ENCODE peak calls at places on chromosome 19, in five cellular contexts. G is heart right ventricle, U is A549, T is neural progenitor cell, X is coronary artery. W is an unnamed sample.

GRCh38 chr19:501646-502045 is 5.4 kb downstream of the MADCAM1 start:
- DNase-seq in G (no peak), U (no peak), T (no peak), X (no peak), W (no peak)

GRCh38 chr19:32070101-32070500 is 275.3 kb upstream of the ZNF507 start:
- DNase-seq in G (no peak), U (no peak), T (no peak), X (no peak), W (no peak)

GRCh38 chr19:51448745-51449093 is 9.5 kb downstream of the SIGLEC8 start:
- DNase-seq in G (no peak), U (no peak), T (no peak), X (no peak), W (no peak)

GRCh38 chr19:40560092-40560507 is 16.6 kb upstream of the SHKBP1 start:
- DNase-seq in G (no peak), U (no peak), T (no peak), X (no peak), W (no peak)

GRCh38 chr19:21260164-21260847 is 68.9 kb downstream of the ZNF708 start:
- DNase-seq in G (no peak), U (no peak), T (no peak), X (no peak), W (no peak)

GRCh38 chr19:49954092-49954825 is 6.7 kb downstream of the SIGLEC11 start:
- DNase-seq in G (no peak), U (no peak), T (no peak), X (no peak), W (no peak)

GRCh38 chr19:51440846-51441409 is 17.3 kb downstream of the SIGLEC8 start:
- DNase-seq in G (no peak), U (no peak), T (no peak), X (no peak), W (no peak)

GRCh38 chr19:30149300-30149699 is 207.3 kb downstream of the URI1 start:
- DNase-seq in G (no peak), U (no peak), T (no peak), X (no peak), W (no peak)

GRCh38 chr19:33376423-33376822 is 2.9 kb downstream of the CEBPG start:
- DNase-seq in G (peak), U (peak), T (no peak), X (no peak), W (peak)

GRCh38 chr19:30003862-30004261 is 61.8 kb downstream of the URI1 start:
- DNase-seq in G (no peak), U (no peak), T (no peak), X (no peak), W (no peak)

GRCh38 chr19:10766681-10767201 is 48.9 kb downstream of the DNM2 start:
- DNase-seq in G (peak), U (no peak), T (no peak), X (no peak), W (no peak)

GRCh38 chr19:41407271-41407670 is 9.7 kb downstream of the BCKDHA start:
- DNase-seq in G (no peak), U (no peak), T (peak), X (no peak), W (no peak)

GRCh38 chr19:42285546-42285945 is 16.4 kb upstream of the PRR19 start:
- DNase-seq in G (no peak), U (peak), T (peak), X (no peak), W (no peak)

GRCh38 chr19:7561229-7561806 is 25.8 kb downstream of the PNPLA6 start:
- DNase-seq in G (no peak), U (no peak), T (no peak), X (no peak), W (no peak)

GRCh38 chr19:1884291-1884718 is 991 bp downstream of the ABHD17A start:
- DNase-seq in G (no peak), U (no peak), T (no peak), X (no peak), W (no peak)

GRCh38 chr19:51456541-51457290 is 1.5 kb downstream of the SIGLEC8 start:
- DNase-seq in G (no peak), U (no peak), T (no peak), X (no peak), W (no peak)

GRCh38 chr19:2333027-2333806 is 4.7 kb downstream of the SPPL2B start:
- DNase-seq in G (no peak), U (no peak), T (no peak), X (no peak), W (no peak)

GRCh38 chr19:48551437-48552302 is at the start of gene SULT2B1:
- DNase-seq in G (no peak), U (peak), T (no peak), X (no peak), W (peak)

GRCh38 chr19:50944795-50945194 is 8.0 kb downstream of the KLK5 start:
- DNase-seq in G (no peak), U (no peak), T (no peak), X (no peak), W (no peak)

GRCh38 chr19:40387151-40387550 is 2.8 kb downstream of the HIPK4 start:
- DNase-seq in G (no peak), U (no peak), T (no peak), X (no peak), W (no peak)

GRCh38 chr19:16325161-16325527 is 518 bp downstream of the KLF2 start:
- DNase-seq in G (peak), U (no peak), T (peak), X (no peak), W (no peak)

GRCh38 chr19:38234615-38235014 is 10.6 kb upstream of the DPF1 start:
- DNase-seq in G (no peak), U (no peak), T (no peak), X (no peak), W (no peak)

GRCh38 chr19:39126593-39127187 is 1.1 kb downstream of the PAK4 start:
- DNase-seq in G (no peak), U (peak), T (peak), X (peak), W (peak)

GRCh38 chr19:49361438-49362047 is 673 bp downstream of the TEAD2 start:
- DNase-seq in G (peak), U (peak), T (peak), X (peak), W (peak)

GRCh38 chr19:37725181-37725580 is 5.6 kb upstream of the ZNF607 start:
- DNase-seq in G (no peak), U (no peak), T (no peak), X (no peak), W (no peak)

GRCh38 chr19:28208745-28209144 is 1004.2 kb downstream of the UQCRFS1 start:
- DNase-seq in G (no peak), U (no peak), T (no peak), X (no peak), W (no peak)

GRCh38 chr19:44111910-44112463 is 1.2 kb upstream of the ZNF225 start:
- DNase-seq in G (no peak), U (no peak), T (peak), X (no peak), W (peak)

GRCh38 chr19:34226036-34226435 is 28.3 kb upstream of the GARRE1 start:
- DNase-seq in G (no peak), U (no peak), T (no peak), X (no peak), W (no peak)

GRCh38 chr19:17865364-17866311 is 5.9 kb downstream of the RPL18A start:
- DNase-seq in G (no peak), U (no peak), T (no peak), X (no peak), W (peak)

GRCh38 chr19:16327911-16328823 is 3.5 kb downstream of the KLF2 start:
- DNase-seq in G (peak), U (no peak), T (no peak), X (peak), W (peak)

GRCh38 chr19:41339936-41340335 is 13.8 kb downstream of the TGFB1 start:
- DNase-seq in G (no peak), U (peak), T (no peak), X (no peak), W (peak)

GRCh38 chr19:29002336-29002735 is 210.6 kb downstream of the UQCRFS1 start:
- DNase-seq in G (no peak), U (no peak), T (no peak), X (no peak), W (no peak)

GRCh38 chr19:39341122-39341719 is 1.0 kb upstream of the SAMD4B start:
- DNase-seq in G (peak), U (no peak), T (peak), X (peak), W (no peak)

GRCh38 chr19:48368942-48369341 is 4.8 kb downstream of the SYNGR4 start:
- DNase-seq in G (no peak), U (no peak), T (no peak), X (no peak), W (no peak)

GRCh38 chr19:39474139-39474620 is 6.5 kb upstream of the TIMM50 start:
- DNase-seq in G (peak), U (peak), T (peak), X (no peak), W (peak)

GRCh38 chr19:436413-436950 is 24.4 kb downstream of the SHC2 start:
- DNase-seq in G (no peak), U (no peak), T (no peak), X (no peak), W (no peak)

DNA sequence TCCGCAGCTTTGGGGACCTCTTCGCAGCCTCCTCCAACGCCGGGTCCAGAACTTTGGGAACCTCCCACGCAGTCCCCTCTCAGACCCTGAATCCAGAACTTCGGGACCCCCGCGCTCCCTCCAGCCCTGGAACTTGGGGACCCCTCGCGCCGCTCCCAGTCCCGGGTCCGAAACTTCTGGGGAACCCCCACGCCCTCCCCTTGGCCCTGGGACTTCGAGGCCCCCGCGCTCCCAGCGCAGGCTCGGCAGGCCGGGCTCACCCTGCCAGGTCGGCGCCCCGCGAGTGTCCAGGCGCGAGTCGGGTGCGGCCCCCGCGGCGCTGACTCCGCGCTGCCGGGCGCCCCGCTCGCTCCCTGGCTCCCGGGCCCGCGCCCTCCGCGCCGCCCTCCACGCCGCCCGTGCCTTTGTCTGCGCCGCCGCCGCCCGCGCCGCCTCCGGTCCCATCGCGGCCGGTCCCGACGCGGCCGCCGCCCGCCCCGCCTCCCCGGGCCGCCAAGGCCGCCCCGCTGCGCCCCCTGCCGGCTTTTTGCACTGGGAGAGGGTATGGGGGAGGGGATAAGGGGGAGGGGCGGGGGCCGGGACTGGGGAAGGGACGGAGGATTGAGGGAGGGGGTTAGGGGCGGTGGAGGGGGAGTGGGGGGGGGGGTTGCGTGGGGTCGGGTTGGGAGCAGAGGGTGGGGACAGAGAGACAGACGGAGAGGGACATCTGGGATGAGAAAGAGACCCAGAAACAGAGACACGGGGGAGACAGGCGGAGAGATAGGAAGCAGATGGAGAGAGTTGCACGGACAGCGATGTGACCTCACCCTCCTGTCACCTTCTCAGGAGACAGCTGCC is at the start of gene HOMER3:
- DNase-seq in G (peak), U (peak), T (peak), X (peak), W (peak)
- TF ChIP-seq CTCF in G (peak), U (peak), T (peak), X (peak), W (peak)

GRCh38 chr19:45370410-45371204 is at the start of gene ERCC2:
- DNase-seq in G (peak), U (peak), T (peak), X (peak), W (peak)

GRCh38 chr19:45380107-45380506 is 9.7 kb upstream of the ERCC2 start:
- DNase-seq in G (no peak), U (no peak), T (no peak), X (no peak), W (no peak)

DNA sequence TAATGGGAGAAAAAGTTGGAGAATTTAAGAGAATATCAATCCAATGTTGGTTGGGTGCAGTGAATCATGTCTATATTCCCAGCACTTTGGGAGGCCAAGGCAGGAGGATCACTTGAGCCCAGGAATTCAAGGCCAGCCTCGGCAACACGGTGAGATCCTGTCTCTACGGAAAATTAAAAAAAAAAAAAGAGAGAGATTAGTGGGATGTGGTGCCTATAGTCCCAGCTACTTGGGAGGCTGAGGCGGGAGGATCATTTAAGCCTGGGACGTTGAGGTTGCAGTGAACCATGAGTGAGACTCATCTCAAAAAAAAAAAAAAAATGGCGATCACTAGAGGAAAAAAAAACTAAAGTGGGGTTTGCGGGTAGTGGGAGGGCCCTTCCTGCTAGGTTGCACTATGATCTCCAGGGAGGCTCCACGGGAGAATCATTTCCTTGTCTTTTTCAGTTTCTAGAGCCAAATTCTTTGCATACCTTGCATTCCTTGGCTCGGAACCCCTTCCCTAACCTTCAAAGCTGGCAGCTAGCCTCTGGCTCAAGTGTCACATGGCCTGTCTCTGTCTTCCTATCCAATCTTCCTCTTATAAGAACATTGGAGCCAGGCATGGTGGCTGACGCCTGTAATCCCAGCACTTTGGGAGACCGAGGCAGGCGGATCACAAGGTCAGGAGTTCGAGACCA is 5.8 kb upstream of the ERCC2 start:
- DNase-seq in G (no peak), U (peak), T (peak), X (no peak), W (peak)
- H3K27ac ChIP-seq in G (no peak), U (peak), T (peak), X (no peak), W (peak)

DNA sequence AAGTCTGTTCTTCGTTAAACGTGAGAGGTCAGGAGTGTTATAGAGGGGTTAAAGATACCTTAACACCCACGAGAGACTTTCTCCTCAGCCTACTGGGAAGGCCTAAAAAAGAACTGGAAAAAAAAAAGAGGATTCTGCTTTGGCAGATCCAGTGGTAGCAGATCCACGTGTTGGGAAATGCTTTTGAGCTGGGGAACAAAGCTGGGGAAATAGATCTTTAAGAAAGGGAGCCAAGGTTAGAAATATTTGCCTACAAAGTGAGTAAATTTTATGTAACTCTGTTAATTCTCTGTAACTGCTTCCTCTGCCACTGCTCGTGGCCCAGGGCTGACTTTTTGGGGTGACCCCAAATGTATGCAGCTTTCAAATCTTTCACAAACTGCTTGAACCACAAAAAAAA is 11.7 kb downstream of the RFX2 start:
- DNase-seq in G (no peak), U (no peak), T (no peak), X (no peak), W (no peak)
- TF ChIP-seq CTCF in G (no peak), U (no peak), T (no peak), X (no peak), W (no peak)

GRCh38 chr19:35852029-35852780 is at the start of gene NPHS1:
- DNase-seq in G (no peak), U (no peak), T (no peak), X (no peak), W (no peak)

GRCh38 chr19:35856001-35856400 is 710 bp upstream of the KIRREL2 start:
- DNase-seq in G (no peak), U (no peak), T (peak), X (no peak), W (no peak)

GRCh38 chr19:35851213-35852028 is 883 bp downstream of the NPHS1 start:
- DNase-seq in G (no peak), U (no peak), T (peak), X (no peak), W (no peak)

GRCh38 chr19:35856546-35857149 is at the start of gene KIRREL2:
- DNase-seq in G (no peak), U (peak), T (peak), X (no peak), W (no peak)

GRCh38 chr19:35853038-35853756 is 893 bp upstream of the NPHS1 start:
- DNase-seq in G (no peak), U (no peak), T (no peak), X (no peak), W (no peak)
- H3K27ac ChIP-seq in G (no peak), U (no peak), T (no peak), X (no peak), W (no peak)

DNA sequence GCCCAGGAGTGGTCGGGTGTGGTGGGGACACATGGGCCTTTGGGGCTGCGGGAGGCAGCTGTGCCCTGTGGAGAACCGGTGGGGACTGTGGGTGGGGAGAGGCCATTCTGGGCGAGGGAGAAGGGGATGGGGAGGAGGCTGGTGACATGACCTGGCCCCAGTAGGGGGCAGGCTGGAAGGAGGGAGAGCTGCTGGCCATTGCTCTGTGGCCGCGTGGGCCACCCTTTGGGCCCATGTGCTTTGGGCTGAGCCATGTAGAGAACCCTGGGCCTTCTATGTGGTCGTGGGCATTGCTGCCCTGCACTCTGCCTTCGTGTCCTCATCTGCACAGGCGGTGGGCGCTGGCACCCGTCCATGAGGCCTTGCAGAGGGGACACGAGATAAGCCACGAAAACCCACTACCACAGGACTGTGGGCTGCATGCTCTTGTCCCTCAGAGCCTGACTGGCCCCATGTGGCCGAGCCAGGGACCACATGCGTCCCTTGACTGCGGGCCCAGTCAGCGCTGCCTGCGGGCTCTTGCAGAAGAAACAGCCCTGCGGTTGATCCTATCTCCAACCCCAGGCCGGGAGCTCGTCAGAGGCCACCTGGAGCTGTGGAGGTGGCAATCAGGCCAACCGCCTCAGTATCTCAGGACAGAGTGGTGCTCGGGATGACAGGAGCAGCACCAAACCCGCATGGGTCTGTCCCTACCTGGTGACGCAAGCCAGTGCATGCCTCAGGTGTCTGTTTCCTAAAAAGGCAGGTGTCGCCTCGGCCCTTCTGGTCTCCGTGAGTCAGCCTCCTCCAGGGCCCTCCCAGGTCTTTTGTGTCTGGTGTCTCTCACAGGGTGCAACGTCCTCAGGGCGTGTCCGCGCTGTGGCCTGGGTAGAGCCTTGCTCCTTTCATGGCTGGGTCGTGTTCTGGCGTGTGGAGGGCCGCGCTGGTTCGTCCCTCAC is 14.3 kb downstream of the FZR1 start:
- DNase-seq in G (no peak), U (no peak), T (no peak), X (no peak), W (peak)
- TF ChIP-seq CTCF in G (no peak), U (no peak), T (no peak), X (no peak), W (no peak)

GRCh38 chr19:14563590-14563926 is 8.3 kb downstream of the NDUFB7 start:
- DNase-seq in G (no peak), U (no peak), T (no peak), X (no peak), W (no peak)
- H3K27ac ChIP-seq in G (no peak), U (no peak), T (no peak), X (peak), W (peak)

GRCh38 chr19:54298357-54299125 is 14.4 kb downstream of the LILRA5 start:
- DNase-seq in G (no peak), U (no peak), T (no peak), X (no peak), W (no peak)

GRCh38 chr19:54299126-54299498 is 13.9 kb downstream of the LILRA5 start:
- DNase-seq in G (no peak), U (no peak), T (no peak), X (peak), W (no peak)

GRCh38 chr19:54302252-54302651 is 10.7 kb downstream of the LILRA5 start:
- DNase-seq in G (no peak), U (no peak), T (no peak), X (no peak), W (no peak)

GRCh38 chr19:54297759-54298305 is 15.1 kb downstream of the LILRA5 start:
- DNase-seq in G (no peak), U (no peak), T (peak), X (no peak), W (no peak)

GRCh38 chr19:54299515-54299914 is 13.5 kb downstream of the LILRA5 start:
- DNase-seq in G (no peak), U (no peak), T (no peak), X (no peak), W (no peak)
- TF ChIP-seq CTCF in G (no peak), U (no peak), T (no peak), X (no peak), W (no peak)